ENCODE peak calls at places on chromosome 7, in five cellular contexts. V is right lobe of liver, C is Right ventricle myocardium inferior, A is activated B cell treated with CpG ODN at 0.5 μM for 24 hours, S is naive B cell. B is an unnamed sample.

GRCh38 chr7:2498708-2499107 is 20.9 kb upstream of the LFNG start:
- ATAC-seq in A (no peak), V (no peak), C (no peak), S (no peak), B (no peak)

GRCh38 chr7:142441074-142441403 is 183.2 kb upstream of the PRSS58 start:
- ATAC-seq in C (no peak), V (peak), S (no peak), A (no peak), B (no peak)

GRCh38 chr7:12518920-12519681 is 51.4 kb upstream of the SCIN start:
- ATAC-seq in C (no peak), A (no peak), V (peak), S (peak), B (no peak)

GRCh38 chr7:142299226-142299625 is 41.4 kb upstream of the PRSS58 start:
- ATAC-seq in A (no peak), V (no peak), C (no peak), S (no peak), B (no peak)

GRCh38 chr7:13286916-13287315 is 599.5 kb downstream of the ARL4A start:
- ATAC-seq in A (no peak), S (no peak), V (no peak), C (no peak), B (no peak)

GRCh38 chr7:18780266-18780665 is 284.7 kb downstream of the HDAC9 start:
- ATAC-seq in V (no peak), A (no peak), C (no peak), S (no peak), B (no peak)

GRCh38 chr7:44461387-44461786 is 29.1 kb downstream of the NUDCD3 start:
- ATAC-seq in S (no peak), A (no peak), V (peak), C (no peak), B (no peak)

GRCh38 chr7:83162402-83163256 is at the start of gene PCLO:
- ATAC-seq in A (peak), S (peak), V (peak), C (peak), B (peak)

GRCh38 chr7:81638216-81638615 is 131.6 kb downstream of the HGF start:
- ATAC-seq in V (no peak), S (no peak), C (no peak), A (no peak), B (no peak)

GRCh38 chr7:73941836-73942551 is 81.0 kb downstream of the TMEM270 start:
- ATAC-seq in V (no peak), C (no peak), S (no peak), A (no peak), B (peak)

GRCh38 chr7:30888783-30889182 is 22.9 kb upstream of the AQP1 start:
- ATAC-seq in S (no peak), A (no peak), C (peak), V (peak), B (peak)

GRCh38 chr7:30510124-30511074 is 5.8 kb upstream of the GGCT start:
- ATAC-seq in A (peak), S (peak), V (peak), C (no peak), B (no peak)

GRCh38 chr7:76165973-76166403 is 35.7 kb upstream of the SRRM3 start:
- ATAC-seq in A (no peak), C (no peak), V (no peak), S (no peak), B (no peak)

GRCh38 chr7:129864042-129864441 is 88.7 kb downstream of the UBE2H start:
- ATAC-seq in A (no peak), S (no peak), V (no peak), C (peak), B (peak)